ENCODE peak calls at places on chromosomes 6 and 20, in seven cellular contexts. M is cardiac muscle cell; V is effector memory CD4-positive, alpha-beta T cell; E is activated naive CD4-positive, alpha-beta T cell treated with anti-CD3 and anti-CD28 coated beads, Interleukin-2, amount 10 ng/mL, durations not matched to agents 7 days and 5 days; S is activated naive CD8-positive, alpha-beta T cell treated with anti-CD3 and anti-CD28 coated beads, Interleukin-2, amount 50 U/mL, for 24 hours; W is T-helper 1 cell; A is NCI-H2029. Y is an unnamed sample.

GRCh38 chr6:105874835-105875626 is 211.1 kb upstream of the PRDM1 start:
- DNase-seq in M (no peak), W (no peak), S (no peak), A (no peak), V (no peak), E (no peak), Y (no peak)

GRCh38 chr20:17417221-17417620 is 114.0 kb downstream of the BFSP1 start:
- DNase-seq in W (no peak), A (no peak), M (no peak), E (no peak), S (no peak), V (no peak), Y (no peak)

GRCh38 chr6:168013250-168013915 is 15.9 kb downstream of the KIF25 start:
- DNase-seq in E (no peak), S (no peak), W (no peak), A (no peak), V (no peak), M (no peak), Y (no peak)

GRCh38 chr6:159969204-159969912 is 476 bp downstream of the IGF2R start:
- DNase-seq in M (peak), W (no peak), S (peak), V (peak), E (peak), A (no peak), Y (no peak)

GRCh38 chr6:37493047-37493995 is 6.4 kb downstream of the CCDC167 start:
- DNase-seq in S (no peak), E (no peak), M (no peak), V (no peak), A (peak), W (no peak), Y (no peak)

GRCh38 chr6:163187606-163188005 is 226.9 kb upstream of the QKI start:
- DNase-seq in V (no peak), W (no peak), A (no peak), E (no peak), M (no peak), S (no peak), Y (no peak)

GRCh38 chr6:1322725-1323219 is 10.9 kb downstream of the FOXQ1 start:
- DNase-seq in W (no peak), A (no peak), V (no peak), S (no peak), E (no peak), M (peak), Y (no peak)

GRCh38 chr6:44332585-44332984 is 9.9 kb upstream of the SPATS1 start:
- DNase-seq in S (no peak), W (no peak), V (no peak), M (no peak), E (no peak), A (no peak), Y (no peak)

GRCh38 chr20:17849901-17850673 is 118.5 kb downstream of the SNX5 start:
- DNase-seq in W (no peak), E (no peak), V (no peak), S (no peak), A (no peak), M (peak), Y (no peak)

GRCh38 chr20:8131598-8132014 is 460 bp upstream of the PLCB1 start:
- DNase-seq in E (no peak), W (no peak), V (no peak), M (peak), A (no peak), S (no peak), Y (no peak)

GRCh38 chr6:57432162-57432561 is 114.7 kb downstream of the PRIM2 start:
- DNase-seq in W (no peak), A (no peak), V (no peak), M (peak), S (no peak), E (no peak), Y (no peak)

GRCh38 chr6:159700970-159701369 is 7.9 kb upstream of the SOD2 start:
- DNase-seq in W (no peak), M (peak), S (no peak), A (no peak), E (no peak), V (no peak), Y (no peak)

GRCh38 chr6:11236351-11236750 is 3.9 kb upstream of the NEDD9 start:
- DNase-seq in E (peak), A (peak), V (peak), M (no peak), W (peak), S (peak), Y (no peak)

GRCh38 chr6:92376711-92377110 is 1042.6 kb downstream of the EPHA7 start:
- DNase-seq in V (no peak), E (no peak), W (no peak), A (no peak), S (no peak), M (peak), Y (no peak)

GRCh38 chr20:1894951-1895673 is at the start of gene SIRPA:
- DNase-seq in W (no peak), M (peak), A (peak), S (no peak), E (no peak), V (no peak), Y (no peak)

GRCh38 chr6:166470029-166470862 is 87.5 kb upstream of the MPC1 start:
- DNase-seq in V (no peak), A (no peak), M (no peak), W (no peak), S (no peak), E (no peak), Y (no peak)

GRCh38 chr6:90226257-90226656 is 70.4 kb downstream of the BACH2 start:
- DNase-seq in M (no peak), E (no peak), A (no peak), W (no peak), V (no peak), S (no peak), Y (no peak)

GRCh38 chr6:112480551-112480950 is 133.4 kb downstream of the RFPL4B start:
- DNase-seq in V (no peak), A (no peak), S (no peak), W (no peak), E (no peak), M (peak), Y (no peak)

GRCh38 chr6:117263353-117263927 is 1.9 kb upstream of the VGLL2 start:
- DNase-seq in V (no peak), E (no peak), A (no peak), M (no peak), S (no peak), W (no peak), Y (no peak)

GRCh38 chr6:162875070-162875469 is 147.3 kb downstream of the PACRG start:
- DNase-seq in W (no peak), S (no peak), V (no peak), M (no peak), E (no peak), A (no peak), Y (no peak)

GRCh38 chr20:52426856-52427255 is 235.3 kb upstream of the ZFP64 start:
- DNase-seq in S (no peak), V (no peak), M (no peak), W (no peak), A (no peak), E (no peak), Y (no peak)

GRCh38 chr6:53322188-53323029 is 26.3 kb downstream of the ELOVL5 start:
- DNase-seq in M (no peak), A (peak), V (no peak), W (no peak), S (no peak), E (no peak), Y (no peak)

GRCh38 chr6:16770701-16771569 is 9.7 kb upstream of the ATXN1 start:
- DNase-seq in M (peak), A (peak), V (peak), S (peak), E (peak), W (peak), Y (peak)

GRCh38 chr6:41694815-41695536 is 40.4 kb downstream of the TFEB start:
- DNase-seq in E (no peak), W (no peak), A (peak), V (no peak), S (no peak), M (no peak), Y (no peak)

GRCh38 chr20:36847009-36847709 is 28.8 kb upstream of the TLDC2 start:
- DNase-seq in E (no peak), V (no peak), W (no peak), A (no peak), S (no peak), M (peak), Y (no peak)

GRCh38 chr6:116405147-116405546 is 34.4 kb downstream of the DSE start:
- DNase-seq in A (no peak), W (no peak), V (no peak), E (no peak), M (no peak), S (no peak), Y (no peak)